ENCODE peak calls at places on chromosomes 7 and 10, in seven cellular contexts. T is GM23338, M is fibroblast of lung, S is body of pancreas, C is IMR-90, I is lung, X is astrocyte. B is an unnamed sample. For H3K4me1, the result is how much of the 10 kb centered on the place peaks cover.

GRCh38 chr10:3782099-3782455 is 2.9 kb downstream of the KLF6 start:
- DNase-seq in T (no peak), M (no peak), S (no peak), C (no peak), I (no peak), X (no peak), B (peak)

GRCh38 chr10:14184841-14185500 is 145.8 kb downstream of the FRMD4A start:
- DNase-seq in T (peak), M (peak), S (no peak), C (peak), I (no peak), X (peak), B (peak)

GRCh38 chr7:81457858-81458522 is 311.9 kb downstream of the HGF start:
- DNase-seq in T (peak), M (peak), S (no peak), C (peak), I (no peak), X (peak), B (no peak)

GRCh38 chr7:81604808-81605174 is 165.1 kb downstream of the HGF start:
- DNase-seq in T (no peak), M (no peak), S (no peak), C (no peak), I (no peak), X (no peak), B (no peak)

GRCh38 chr10:62815373-62816111 is 624 bp downstream of the EGR2 start:
- DNase-seq in T (peak), M (peak), S (no peak), C (no peak), I (no peak), X (peak), B (peak)

GRCh38 chr7:142231716-142232115 is 26.1 kb downstream of the PRSS58 start:
- DNase-seq in T (peak), M (peak), S (no peak), C (no peak), I (no peak), X (no peak), B (no peak)

GRCh38 chr7:121337398-121337797 is 8.6 kb downstream of the WNT16 start:
- DNase-seq in T (no peak), M (no peak), S (no peak), C (no peak), I (no peak), X (no peak), B (no peak)

GRCh38 chr7:1611708-1612241 is 41.9 kb upstream of the PSMG3 start:
- DNase-seq in T (no peak), M (peak), S (no peak), C (peak), I (no peak), X (peak), B (no peak)

GRCh38 chr7:26167293-26167934 is 15.4 kb downstream of the NFE2L3 start:
- DNase-seq in T (no peak), M (no peak), S (no peak), C (no peak), I (no peak), X (no peak), B (no peak)

GRCh38 chr10:8159628-8160165 is 105.2 kb downstream of the GATA3 start:
- DNase-seq in T (no peak), M (peak), S (no peak), C (no peak), I (peak), X (peak), B (no peak)

GRCh38 chr10:8393531-8393930 is 339.0 kb downstream of the GATA3 start:
- DNase-seq in T (no peak), M (peak), S (no peak), C (no peak), I (no peak), X (peak), B (no peak)

GRCh38 chr10:117755615-117756014 is 213.1 kb downstream of the EMX2 start:
- DNase-seq in T (peak), M (no peak), S (no peak), C (no peak), I (no peak), X (no peak), B (no peak)

GRCh38 chr10:110356628-110357245 is 52.0 kb upstream of the SMNDC1 start:
- DNase-seq in T (no peak), M (peak), S (no peak), C (peak), I (no peak), X (peak), B (no peak)

GRCh38 chr10:93841930-93842329 is 51.8 kb upstream of the SLC35G1 start:
- DNase-seq in T (peak), M (no peak), S (no peak), C (no peak), I (no peak), X (no peak), B (no peak)

GRCh38 chr7:17696422-17696821 is 243.9 kb downstream of the SNX13 start:
- DNase-seq in T (no peak), M (peak), S (no peak), C (peak), I (peak), X (peak), B (no peak)

GRCh38 chr7:133186060-133186459 is 66.8 kb upstream of the EXOC4 start:
- DNase-seq in T (no peak), M (no peak), S (no peak), C (no peak), I (no peak), X (no peak), B (no peak)

GRCh38 chr10:86440874-86441838 is 74.6 kb upstream of the GRID1 start:
- DNase-seq in T (no peak), M (peak), S (no peak), C (peak), I (no peak), X (peak), B (no peak)

GRCh38 chr7:5695037-5695708 is 86.3 kb downstream of the RNF216 start:
- DNase-seq in T (no peak), M (peak), S (no peak), C (peak), I (no peak), X (peak), B (peak)

GRCh38 chr10:117260094-117260493 is 19.2 kb downstream of the SLC18A2 start:
- DNase-seq in T (peak), M (no peak), S (no peak), C (no peak), I (no peak), X (no peak), B (no peak)

GRCh38 chr10:123584419-123584775 is 81.8 kb upstream of the GPR26 start:
- DNase-seq in T (no peak), M (no peak), S (no peak), C (no peak), I (no peak), X (no peak), B (no peak)

GRCh38 chr10:133565441-133566294 is at the start of gene SYCE1:
- DNase-seq in T (peak), M (no peak), S (peak), C (no peak), I (no peak), X (no peak), B (peak)

GRCh38 chr7:34247468-34247867 is 342.1 kb downstream of the BMPER start:
- DNase-seq in T (no peak), M (peak), S (no peak), C (peak), I (no peak), X (peak), B (no peak)

GRCh38 chr10:102613286-102613685 is 31.0 kb upstream of the TRIM8 start:
- DNase-seq in T (no peak), M (no peak), S (no peak), C (no peak), I (no peak), X (no peak), B (no peak)

GRCh38 chr7:106064329-106064728 is 47.8 kb downstream of the SYPL1 start:
- DNase-seq in T (no peak), M (no peak), S (no peak), C (no peak), I (no peak), X (no peak), B (no peak)

GRCh38 chr10:32941357-32941756 is 16.7 kb downstream of the ITGB1 start:
- DNase-seq in T (no peak), M (no peak), S (no peak), C (no peak), I (no peak), X (no peak), B (no peak)

GRCh38 chr10:100878291-100878910 is 34.4 kb upstream of the SLF2 start:
- DNase-seq in T (peak), M (peak), S (peak), C (peak), I (no peak), X (peak), B (peak)

GRCh38 chr10:27276581-27276980 is 36.0 kb upstream of the ACBD5 start:
- DNase-seq in T (no peak), M (no peak), S (no peak), C (no peak), I (no peak), X (no peak), B (no peak)

GRCh38 chr7:132548489-132549078 is 27.7 kb downstream of the PLXNA4 start:
- DNase-seq in T (no peak), M (peak), S (no peak), C (peak), I (no peak), X (peak), B (no peak)

GRCh38 chr10:27297848-27298524 is 57.4 kb upstream of the ACBD5 start:
- DNase-seq in T (no peak), M (no peak), S (no peak), C (no peak), I (no peak), X (no peak), B (no peak)

GRCh38 chr7:44727346-44728262 is 21.0 kb upstream of the ZMIZ2 start:
- DNase-seq in T (no peak), M (peak), S (no peak), C (peak), I (no peak), X (peak), B (no peak)

DNA sequence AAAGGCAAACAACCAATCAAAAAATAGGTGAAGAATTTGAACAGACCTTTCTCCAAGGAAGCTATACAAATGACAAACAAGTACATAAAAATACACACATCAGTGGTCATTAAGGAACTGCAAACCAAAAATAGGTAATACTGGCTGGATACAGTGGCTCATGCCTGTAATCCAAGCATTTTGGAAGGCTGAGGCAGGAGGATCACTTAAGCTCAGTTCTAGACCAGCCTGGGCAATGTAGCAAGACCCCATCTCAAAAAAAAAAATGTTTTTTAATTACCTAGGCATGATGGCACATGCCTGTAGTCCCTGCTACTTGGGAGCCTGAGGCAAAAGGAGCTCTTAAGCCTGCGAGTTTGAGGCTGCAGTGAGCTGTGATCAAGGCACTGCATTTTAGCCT is 19.3 kb downstream of the CDCA7L start:
- DNase-seq in T (no peak), M (no peak), S (no peak), C (no peak), I (no peak), X (no peak), B (no peak)
- H3K4me1 ChIP-seq in T (under half), M (under half), S (under half), C (under half), I (under half), X (under half), B (under half)

GRCh38 chr7:149728491-149729375 is 44.7 kb downstream of the ZNF467 start:
- DNase-seq in T (no peak), M (no peak), S (no peak), C (no peak), I (no peak), X (no peak), B (no peak)
- H3K4me1 ChIP-seq in T (under half), M (under half), S (under half), C (under half), I (under half), X (under half), B (under half)

GRCh38 chr7:135205850-135206249 is 5.5 kb downstream of the WDR91 start:
- DNase-seq in T (no peak), M (no peak), S (no peak), C (no peak), I (no peak), X (no peak), B (no peak)
- H3K4me1 ChIP-seq in T (under half), M (under half), S (half or more), C (under half), I (under half), X (under half), B (under half)

GRCh38 chr10:43819464-43820225 is 171.0 kb upstream of the ZNF32 start:
- DNase-seq in T (no peak), M (no peak), S (no peak), C (no peak), I (no peak), X (no peak), B (no peak)
- H3K4me1 ChIP-seq in T (under half), M (under half), S (under half), C (under half), I (under half), X (under half), B (under half)

B was measured in naive thymus-derived CD4-positive, alpha-beta T cell.